ENCODE peak calls at places on chromosome 4, in six cellular contexts. X, F, T, G, C and D are unnamed samples.

GRCh38 chr4:149891381-149891780 is 75.7 kb upstream of the IQCM start:
- DNase-seq in F (no peak), G (no peak), T (no peak), C (no peak), X (no peak), D (no peak)

GRCh38 chr4:114400531-114400930 is 198.1 kb upstream of the UGT8 start:
- DNase-seq in C (no peak), X (no peak), F (no peak), G (no peak), T (no peak), D (no peak)

GRCh38 chr4:5747746-5748365 is 36.9 kb downstream of the EVC start:
- DNase-seq in X (peak; percentile 97), T (peak; percentile 90), G (no peak), F (no peak), C (peak; percentile 95), D (no peak)

GRCh38 chr4:78065514-78066192 is 8.5 kb downstream of the FRAS1 start:
- DNase-seq in C (no peak), F (no peak), G (no peak), X (no peak), T (no peak), D (no peak)

GRCh38 chr4:99979872-99980271 is 29.8 kb upstream of the H2AZ1 start:
- DNase-seq in T (no peak), C (no peak), G (no peak), F (no peak), X (no peak), D (no peak)

GRCh38 chr4:8324640-8325239 is 55.2 kb downstream of the HTRA3 start:
- DNase-seq in T (no peak), C (peak; percentile 21), X (peak; percentile 95), G (no peak), F (no peak), D (no peak)

GRCh38 chr4:158193171-158193749 is 17.0 kb upstream of the TMEM144 start:
- DNase-seq in F (no peak), T (no peak), C (no peak), G (no peak), X (peak; percentile 43), D (no peak)

GRCh38 chr4:184237612-184238011 is 19.9 kb upstream of the ENPP6 start:
- DNase-seq in F (no peak), T (no peak), G (no peak), C (no peak), X (no peak), D (no peak)

GRCh38 chr4:69833251-69833650 is 26.7 kb downstream of the SULT1E1 start:
- DNase-seq in F (no peak), X (no peak), G (no peak), C (no peak), T (no peak), D (no peak)

GRCh38 chr4:41644288-41644914 is 104.1 kb downstream of the PHOX2B start:
- DNase-seq in C (no peak), F (peak; percentile 70), X (peak; percentile 54), G (peak; percentile 54), T (no peak), D (no peak)

GRCh38 chr4:47032405-47033106 is 1.2 kb downstream of the GABRB1 start:
- DNase-seq in T (no peak), F (peak; percentile 42), X (peak; percentile 89), C (no peak), G (no peak), D (no peak)

GRCh38 chr4:95546866-95547707 is 1.7 kb downstream of the UNC5C start:
- DNase-seq in G (no peak), T (no peak), F (no peak), C (no peak), X (no peak), D (no peak)

GRCh38 chr4:54082168-54082567 is 17.8 kb upstream of the CHIC2 start:
- DNase-seq in G (no peak), C (peak; percentile 97), F (no peak), T (peak; percentile 96), X (no peak), D (no peak)

GRCh38 chr4:24853142-24853541 is 57.8 kb downstream of the SOD3 start:
- DNase-seq in X (peak; percentile 77), T (no peak), F (no peak), C (no peak), G (no peak), D (no peak)

GRCh38 chr4:173434226-173434625 is 35.3 kb upstream of the SCRG1 start:
- DNase-seq in X (no peak), G (no peak), F (no peak), T (no peak), C (no peak), D (no peak)

GRCh38 chr4:7021930-7022658 is 21.1 kb upstream of the TADA2B start:
- DNase-seq in C (peak; percentile 57), G (no peak), X (peak; percentile 96), T (peak; percentile 94), F (no peak), D (no peak)

GRCh38 chr4:40916880-40917279 is 167.1 kb downstream of the NSUN7 start:
- DNase-seq in X (peak; percentile 85), C (no peak), T (no peak), F (peak; percentile 69), G (no peak), D (no peak)

DNA sequence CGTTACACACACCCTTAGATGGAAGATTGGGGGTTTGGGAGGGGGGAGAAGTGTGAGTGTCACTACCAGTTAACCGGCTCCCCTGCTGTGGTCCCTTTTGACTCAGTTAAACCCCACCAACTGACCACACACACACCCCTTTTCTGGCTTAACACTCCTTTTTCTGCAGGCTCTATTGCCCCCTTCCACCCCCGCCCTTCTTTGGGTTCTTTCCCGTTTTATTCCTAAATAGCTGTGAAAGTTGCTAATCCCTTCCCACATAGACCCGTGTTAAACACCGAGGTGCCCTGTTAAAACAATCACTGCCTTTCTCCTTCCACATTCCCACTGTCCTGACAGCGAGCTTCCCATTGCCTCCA is 3.7 kb upstream of the NR3C2 start:
- DNase-seq in T (no peak), F (no peak), G (no peak), C (no peak), X (no peak), D (no peak)
- H3K4me3 ChIP-seq in T (peak overlapping the region; percentile 34), F (peak overlapping the region; percentile 57), G (peak overlapping the region; percentile 86), C (peak overlapping the region; percentile 41), X (peak overlapping the region; percentile 82), D (peak overlapping the region; percentile 83)

GRCh38 chr4:155761047-155761446 is 2.2 kb downstream of the GUCY1B1 start:
- DNase-seq in G (no peak), X (no peak), F (no peak), C (no peak), T (no peak), D (no peak)

GRCh38 chr4:155758500-155759371 is at the start of gene GUCY1B1:
- DNase-seq in C (peak; percentile 82), T (peak; percentile 55), X (peak; percentile 99), G (peak; percentile 78), F (peak; percentile 94), D (peak; percentile 30)

GRCh38 chr4:155757745-155758265 is 1.0 kb upstream of the GUCY1B1 start:
- DNase-seq in F (no peak), G (no peak), T (no peak), X (no peak), C (no peak), D (no peak)

GRCh38 chr4:155761916-155762315 is 3.1 kb downstream of the GUCY1B1 start:
- DNase-seq in F (no peak), C (no peak), T (no peak), X (no peak), G (no peak), D (no peak)

DNA sequence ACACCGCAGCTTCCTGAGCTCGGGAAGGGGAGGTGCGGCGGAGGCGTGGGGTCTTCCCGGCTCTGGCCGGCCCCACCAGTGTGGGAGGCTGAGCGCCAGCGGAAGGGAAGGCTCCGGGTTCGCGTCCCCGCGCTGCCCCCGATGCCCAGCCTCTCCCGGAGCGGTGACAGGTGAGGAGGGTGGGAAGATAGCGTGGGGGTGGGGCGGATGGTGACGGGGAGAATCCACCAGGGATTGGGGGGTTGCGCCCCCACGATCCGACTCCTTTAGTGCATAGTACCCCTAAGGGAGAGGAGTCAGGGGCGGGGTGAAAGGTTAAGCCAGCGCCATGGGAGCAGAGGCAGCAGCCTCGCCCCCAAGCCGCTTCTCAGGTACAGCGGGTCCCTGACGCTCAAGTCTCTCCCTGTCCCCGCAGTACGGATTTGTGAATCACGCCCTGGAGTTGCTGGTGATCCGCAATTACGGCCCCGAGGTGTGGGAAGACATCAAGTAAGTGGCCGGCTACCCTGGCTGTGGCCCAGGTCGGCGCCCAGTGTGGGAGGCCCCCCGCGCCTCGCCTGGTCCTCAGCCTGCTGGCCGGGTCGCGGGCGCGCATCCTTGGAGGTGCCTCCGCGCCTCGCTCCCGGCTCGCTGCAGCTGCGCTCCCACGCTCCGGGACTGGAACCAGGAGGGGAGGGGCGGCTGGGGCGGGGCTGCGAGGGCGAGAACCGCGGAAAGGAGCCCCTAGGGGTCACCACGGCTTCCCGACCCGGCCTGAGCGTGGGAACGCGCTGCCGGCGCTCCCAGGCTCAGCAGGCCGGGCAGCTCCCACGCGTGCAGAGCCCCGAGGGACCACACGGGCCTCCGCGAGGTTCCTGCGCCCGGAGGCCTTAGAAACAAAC is 791 bp downstream of the GUCY1B1 start:
- DNase-seq in X (peak; percentile 82), T (no peak), G (peak; percentile 13), F (peak; percentile 55), C (no peak), D (no peak)
- TF ChIP-seq CTCF in X (no peak), T (no peak), G (peak; percentile 27), F (no peak), C (peak; percentile 2), D (no peak)

GRCh38 chr4:80204433-80204832 is 7.1 kb downstream of the PRDM8 start:
- DNase-seq in C (no peak), X (no peak), T (no peak), F (no peak), G (no peak), D (no peak)

GRCh38 chr4:80202784-80203553 is 5.7 kb downstream of the PRDM8 start:
- DNase-seq in F (peak; percentile 34), T (no peak), C (no peak), X (peak; percentile 92), G (no peak), D (no peak)

GRCh38 chr4:80201326-80202151 is 4.2 kb downstream of the PRDM8 start:
- DNase-seq in C (no peak), G (no peak), T (no peak), X (peak; percentile 88), F (peak; percentile 41), D (no peak)

GRCh38 chr4:80199947-80200346 is 2.6 kb downstream of the PRDM8 start:
- DNase-seq in T (no peak), X (peak; percentile 41), G (no peak), F (no peak), C (no peak), D (no peak)

GRCh38 chr4:80202190-80202711 is 4.9 kb downstream of the PRDM8 start:
- DNase-seq in C (no peak), X (peak; percentile 99), F (peak; percentile 82), T (no peak), G (peak; percentile 73), D (no peak)
- H3K4me3 ChIP-seq in C (peak overlapping the region; percentile 67), X (peak overlapping the region; percentile 79), F (peak overlapping the region; percentile 13), T (peak overlapping the region; percentile 47), G (peak overlapping the region; percentile 54), D (peak overlapping the region; percentile 45)

GRCh38 chr4:10171055-10171454 is 54.5 kb upstream of the WDR1 start:
- DNase-seq in T (no peak), G (no peak), X (no peak), C (no peak), F (no peak), D (no peak)

GRCh38 chr4:10172278-10173038 is 55.9 kb upstream of the WDR1 start:
- DNase-seq in C (no peak), G (no peak), F (no peak), T (no peak), X (no peak), D (no peak)

GRCh38 chr4:10175626-10176025 is 59.0 kb upstream of the WDR1 start:
- DNase-seq in F (no peak), T (no peak), X (no peak), G (no peak), C (no peak), D (no peak)

GRCh38 chr4:10173039-10173753 is 56.6 kb upstream of the WDR1 start:
- DNase-seq in C (peak; percentile 68), T (no peak), F (peak; percentile 16), X (peak; percentile 68), G (no peak), D (no peak)

GRCh38 chr4:10173754-10174749 is 57.5 kb upstream of the WDR1 start:
- DNase-seq in F (peak; percentile 79), X (no peak), G (no peak), T (no peak), C (no peak), D (peak; percentile 87)
- TF ChIP-seq CTCF in F (no peak), X (no peak), G (no peak), T (no peak), C (no peak), D (no peak)